ENCODE peak calls at places on chromosomes 6 and 20, in eight cellular contexts. O, I, V, P, Q, D, X and S are unnamed samples.

GRCh38 chr6:87653074-87653962 is 48.7 kb downstream of the AKIRIN2 start:
- DNase-seq in D (no peak), V (no peak), Q (no peak), I (no peak), O (no peak), X (no peak), P (no peak), S (no peak)

GRCh38 chr6:10259676-10260075 is 155.2 kb downstream of the TFAP2A start:
- DNase-seq in D (no peak), P (no peak), Q (no peak), O (no peak), I (no peak), V (no peak), X (no peak), S (no peak)

GRCh38 chr6:137316626-137317025 is 97.4 kb upstream of the IFNGR1 start:
- DNase-seq in Q (no peak), O (no peak), D (peak), P (no peak), X (no peak), V (peak), I (no peak), S (no peak)

GRCh38 chr6:101663099-101663498 is 269.6 kb downstream of the GRIK2 start:
- DNase-seq in X (no peak), I (no peak), O (no peak), D (no peak), Q (no peak), V (no peak), P (no peak), S (no peak)

GRCh38 chr20:54648421-54649142 is 173.2 kb downstream of the DOK5 start:
- DNase-seq in D (no peak), Q (no peak), X (no peak), I (no peak), P (no peak), V (no peak), O (no peak), S (no peak)

GRCh38 chr6:6320901-6321300 is 439 bp upstream of the F13A1 start:
- DNase-seq in I (no peak), Q (no peak), X (no peak), V (no peak), O (no peak), D (no peak), P (no peak), S (no peak)

GRCh38 chr20:24034820-24035219 is 46.2 kb upstream of the GGTLC1 start:
- DNase-seq in I (no peak), X (no peak), P (no peak), O (no peak), Q (no peak), V (peak), D (no peak), S (no peak)

GRCh38 chr20:13649548-13649947 is 10.8 kb upstream of the TASP1 start:
- DNase-seq in X (peak), V (no peak), D (peak), Q (no peak), P (peak), O (no peak), I (no peak), S (no peak)

GRCh38 chr20:46797201-46797600 is 87.8 kb downstream of the SLC2A10 start:
- DNase-seq in D (no peak), O (no peak), X (no peak), P (no peak), I (no peak), V (no peak), Q (no peak), S (no peak)

GRCh38 chr6:25692472-25692871 is 40.5 kb downstream of the SCGN start:
- DNase-seq in O (no peak), X (no peak), V (no peak), I (no peak), Q (no peak), D (no peak), P (no peak), S (no peak)

GRCh38 chr6:23027281-23027680 is 457.9 kb downstream of the HDGFL1 start:
- DNase-seq in X (no peak), V (no peak), D (no peak), P (no peak), Q (no peak), O (no peak), I (no peak), S (no peak)

GRCh38 chr6:165243801-165244200 is 65.6 kb downstream of the C6orf118 start:
- DNase-seq in Q (no peak), V (no peak), X (no peak), O (no peak), P (no peak), I (no peak), D (no peak), S (no peak)

GRCh38 chr6:31530659-31531058 is 1.9 kb downstream of the MCCD1 start:
- DNase-seq in P (no peak), I (no peak), O (no peak), V (no peak), X (no peak), Q (no peak), D (no peak), S (no peak)

GRCh38 chr6:11974089-11974488 is 38.0 kb upstream of the HIVEP1 start:
- DNase-seq in O (no peak), X (no peak), P (no peak), D (peak), I (no peak), V (peak), Q (no peak), S (no peak)

GRCh38 chr6:35468980-35469710 is 944 bp downstream of the RPL10A start:
- DNase-seq in X (no peak), Q (no peak), O (no peak), I (no peak), D (no peak), P (no peak), V (no peak), S (no peak)

GRCh38 chr6:30600576-30600975 is 16.5 kb downstream of the PPP1R10 start:
- DNase-seq in O (no peak), I (peak), D (no peak), V (no peak), X (peak), Q (no peak), P (no peak), S (no peak)

GRCh38 chr20:63520594-63520938 is at the start of gene PPDPF:
- DNase-seq in X (peak), Q (peak), D (peak), P (peak), V (peak), I (peak), O (peak), S (peak)

GRCh38 chr20:45448250-45448649 is 21.3 kb upstream of the WFDC2 start:
- DNase-seq in I (no peak), P (no peak), X (no peak), Q (no peak), D (no peak), V (no peak), O (no peak), S (no peak)

GRCh38 chr6:43428112-43428570 is 800 bp downstream of the ABCC10 start:
- DNase-seq in V (peak), Q (no peak), D (no peak), O (no peak), X (no peak), P (no peak), I (no peak), S (no peak)

GRCh38 chr20:19901226-19901625 is 115.9 kb upstream of the NAA20 start:
- DNase-seq in D (no peak), X (no peak), O (no peak), P (no peak), Q (no peak), I (no peak), V (peak), S (no peak)
- TF ChIP-seq CTCF in D (no peak), X (no peak), O (peak), P (no peak), Q (no peak), I (no peak), V (no peak), S (no peak)

GRCh38 chr6:62614442-62614841 is 328.4 kb upstream of the KHDRBS2 start:
- DNase-seq in V (no peak), O (no peak), P (no peak), I (no peak), X (no peak), D (no peak), Q (no peak), S (no peak)
- TF ChIP-seq CTCF in V (no peak), O (no peak), P (no peak), I (no peak), X (no peak), D (no peak), Q (no peak), S (no peak)

DNA sequence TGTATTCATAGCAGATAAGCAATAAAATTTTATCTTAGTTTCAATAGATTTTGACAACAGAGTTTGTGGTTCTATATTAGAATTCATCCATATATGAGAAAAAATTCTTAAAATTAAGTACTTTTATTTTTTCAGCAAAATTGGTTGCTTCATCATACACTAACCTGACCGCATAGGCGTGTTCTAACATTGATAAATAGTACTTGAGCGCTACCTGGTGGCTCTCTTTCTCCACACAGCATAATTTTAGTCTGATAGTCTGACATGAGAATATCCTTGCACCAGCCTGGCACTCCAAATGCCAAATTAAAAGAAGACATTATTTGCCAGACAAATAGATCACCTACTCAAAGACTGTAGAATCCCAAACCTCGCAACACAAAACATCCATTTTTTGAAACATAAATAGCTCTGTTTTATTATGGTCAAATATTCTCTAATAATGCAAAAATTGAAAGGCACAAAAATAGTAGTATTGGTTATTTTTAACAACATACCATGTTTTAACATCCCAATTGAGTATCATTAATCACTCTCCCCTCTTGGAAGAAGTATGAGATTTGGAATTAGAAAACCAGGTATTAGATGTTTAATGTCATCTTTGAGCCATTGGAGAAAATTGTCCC is 33.0 kb upstream of the FILIP1 start:
- DNase-seq in V (peak), D (peak), Q (peak), X (no peak), I (peak), O (no peak), P (no peak), S (peak)
- TF ChIP-seq CTCF in V (peak), D (peak), Q (peak), X (peak), I (peak), O (peak), P (peak), S (peak)

DNA sequence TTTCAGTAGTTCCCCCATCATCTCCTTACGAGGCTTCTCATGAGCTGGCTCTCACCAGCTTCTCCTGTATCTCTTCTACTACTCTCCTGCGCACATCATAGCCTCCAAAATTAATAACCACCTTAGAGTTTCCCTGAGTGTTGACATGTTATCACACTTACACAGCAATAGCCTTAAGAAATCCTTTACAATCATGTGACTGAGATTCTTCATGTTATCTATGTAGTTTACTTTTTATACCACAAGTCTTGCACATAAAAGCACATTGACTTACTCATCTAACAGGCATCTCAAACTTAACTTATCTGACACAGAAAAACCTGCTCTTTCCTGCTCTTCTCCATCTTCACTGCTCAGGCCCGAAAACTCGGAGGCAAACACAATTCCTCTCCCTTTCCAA is 103.7 kb upstream of the TAB2 start:
- DNase-seq in Q (no peak), I (no peak), X (no peak), O (no peak), D (no peak), P (no peak), V (no peak), S (no peak)
- TF ChIP-seq CTCF in Q (no peak), I (no peak), X (no peak), O (no peak), D (no peak), P (no peak), V (no peak), S (no peak)